ENCODE peak calls at places on chromosomes 5 and 9, in seven cellular contexts. One of them, this sample, is unnamed.

GRCh38 chr9:130746434-130747212 is 53.0 kb downstream of the EXOSC2 start:
- DNase-seq in A549: no peak
- DNase-seq in fibroblast of the aortic adventitia: no peak
- DNase-seq in transverse colon: no peak
- DNase-seq in OCI-LY7: no peak
- DNase-seq in small intestine: no peak
- DNase-seq in right lobe of liver: no peak
- DNase-seq in this sample: no peak

GRCh38 chr5:29367176-29367833 is 1826.2 kb upstream of the CDH6 start:
- DNase-seq in A549: peak
- DNase-seq in fibroblast of the aortic adventitia: no peak
- DNase-seq in transverse colon: no peak
- DNase-seq in OCI-LY7: no peak
- DNase-seq in small intestine: no peak
- DNase-seq in right lobe of liver: no peak
- DNase-seq in this sample: no peak

GRCh38 chr9:115000217-115000639 is 69.8 kb upstream of the TNFSF8 start:
- DNase-seq in A549: no peak
- DNase-seq in fibroblast of the aortic adventitia: no peak
- DNase-seq in transverse colon: no peak
- DNase-seq in OCI-LY7: no peak
- DNase-seq in small intestine: no peak
- DNase-seq in right lobe of liver: no peak
- DNase-seq in this sample: no peak

GRCh38 chr5:77921369-77921768 is 145.2 kb upstream of the TBCA start:
- DNase-seq in A549: no peak
- DNase-seq in fibroblast of the aortic adventitia: no peak
- DNase-seq in transverse colon: no peak
- DNase-seq in OCI-LY7: no peak
- DNase-seq in small intestine: no peak
- DNase-seq in right lobe of liver: no peak
- DNase-seq in this sample: no peak

GRCh38 chr9:133334161-133334560 is 1.8 kb downstream of the SURF6 start:
- DNase-seq in A549: no peak
- DNase-seq in fibroblast of the aortic adventitia: no peak
- DNase-seq in transverse colon: peak
- DNase-seq in OCI-LY7: peak
- DNase-seq in small intestine: peak
- DNase-seq in right lobe of liver: no peak
- DNase-seq in this sample: no peak

GRCh38 chr5:11903614-11904269 is 504 bp downstream of the CTNND2 start:
- DNase-seq in A549: peak
- DNase-seq in fibroblast of the aortic adventitia: no peak
- DNase-seq in transverse colon: no peak
- DNase-seq in OCI-LY7: no peak
- DNase-seq in small intestine: no peak
- DNase-seq in right lobe of liver: no peak
- DNase-seq in this sample: no peak

GRCh38 chr9:108271646-108272349 is 584.0 kb downstream of the ACTL7B start:
- DNase-seq in A549: peak
- DNase-seq in fibroblast of the aortic adventitia: peak
- DNase-seq in transverse colon: peak
- DNase-seq in OCI-LY7: no peak
- DNase-seq in small intestine: peak
- DNase-seq in right lobe of liver: no peak
- DNase-seq in this sample: peak

GRCh38 chr9:92328225-92328624 is 2.5 kb downstream of the CENPP start:
- DNase-seq in A549: peak
- DNase-seq in fibroblast of the aortic adventitia: peak
- DNase-seq in transverse colon: no peak
- DNase-seq in OCI-LY7: peak
- DNase-seq in small intestine: peak
- DNase-seq in right lobe of liver: no peak
- DNase-seq in this sample: peak

DNA sequence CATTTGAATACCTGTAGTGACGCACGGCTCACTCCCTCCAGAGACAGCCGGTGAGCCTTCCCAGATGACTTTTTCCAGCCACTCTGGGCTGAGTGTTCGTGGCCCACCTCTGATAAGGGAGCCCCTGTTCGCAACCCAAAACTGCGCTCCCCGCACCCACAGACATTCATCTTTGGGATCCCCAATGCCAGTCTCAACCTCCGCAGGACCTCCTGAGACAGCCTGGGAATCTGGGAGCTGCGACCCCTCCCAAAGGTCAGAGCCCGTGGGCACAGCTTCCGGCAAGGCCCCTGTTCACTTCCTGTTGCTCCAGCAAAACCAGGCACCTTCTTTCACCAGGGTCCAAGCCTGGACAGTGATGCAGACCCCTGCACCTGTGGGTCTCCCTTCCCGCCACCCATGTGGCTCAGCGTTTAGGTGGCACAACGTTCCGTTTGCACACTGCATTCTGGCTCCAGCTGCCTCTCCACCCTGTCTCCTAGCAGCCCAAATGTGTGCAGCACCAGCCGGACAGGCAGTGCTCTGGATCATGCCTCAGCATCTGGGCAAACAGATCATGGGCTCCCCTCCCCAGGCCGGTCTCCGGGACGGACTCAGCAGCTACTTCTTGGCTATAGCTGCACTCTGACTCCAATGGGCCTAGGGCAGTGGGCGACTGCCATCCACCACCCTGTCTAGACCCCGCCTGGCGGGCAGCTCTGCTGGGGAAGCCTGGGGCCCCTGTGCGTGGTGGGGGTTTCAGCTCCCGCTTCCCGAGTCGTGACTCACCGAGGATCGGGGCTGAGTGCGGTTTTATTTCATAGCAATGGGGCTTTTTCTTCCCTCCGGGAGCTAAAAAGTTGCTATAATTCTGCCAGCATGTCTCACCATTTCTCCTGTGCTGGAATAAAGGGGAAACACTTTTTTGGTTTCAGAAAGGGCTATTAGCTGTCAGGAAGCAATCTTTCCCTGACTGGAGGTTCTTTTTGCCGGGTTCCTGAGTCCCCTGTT is 156.0 kb downstream of the OLFM1 start:
- DNase-seq in A549: no peak
- DNase-seq in fibroblast of the aortic adventitia: no peak
- DNase-seq in transverse colon: no peak
- DNase-seq in OCI-LY7: no peak
- DNase-seq in small intestine: no peak
- DNase-seq in right lobe of liver: no peak
- DNase-seq in this sample: no peak
- H3K4me3 ChIP-seq in A549: no peak
- H3K4me3 ChIP-seq in fibroblast of the aortic adventitia: no peak
- H3K4me3 ChIP-seq in transverse colon: no peak
- H3K4me3 ChIP-seq in OCI-LY7: no peak
- H3K4me3 ChIP-seq in small intestine: no peak
- H3K4me3 ChIP-seq in right lobe of liver: no peak
- H3K4me3 ChIP-seq in this sample: no peak

GRCh38 chr5:176620333-176620981 is 9.9 kb downstream of the SNCB start:
- DNase-seq in A549: peak
- DNase-seq in fibroblast of the aortic adventitia: no peak
- DNase-seq in transverse colon: no peak
- DNase-seq in OCI-LY7: no peak
- DNase-seq in small intestine: no peak
- DNase-seq in right lobe of liver: no peak
- DNase-seq in this sample: no peak

GRCh38 chr5:176624142-176624541 is 6.2 kb downstream of the SNCB start:
- DNase-seq in A549: no peak
- DNase-seq in fibroblast of the aortic adventitia: no peak
- DNase-seq in transverse colon: no peak
- DNase-seq in OCI-LY7: no peak
- DNase-seq in small intestine: no peak
- DNase-seq in right lobe of liver: no peak
- DNase-seq in this sample: no peak

GRCh38 chr5:176619203-176619568 is 9.2 kb upstream of the GPRIN1 start:
- DNase-seq in A549: peak
- DNase-seq in fibroblast of the aortic adventitia: peak
- DNase-seq in transverse colon: peak
- DNase-seq in OCI-LY7: peak
- DNase-seq in small intestine: peak
- DNase-seq in right lobe of liver: no peak
- DNase-seq in this sample: peak

GRCh38 chr5:176619569-176620332 is 9.8 kb upstream of the GPRIN1 start:
- DNase-seq in A549: no peak
- DNase-seq in fibroblast of the aortic adventitia: no peak
- DNase-seq in transverse colon: no peak
- DNase-seq in OCI-LY7: no peak
- DNase-seq in small intestine: no peak
- DNase-seq in right lobe of liver: no peak
- DNase-seq in this sample: no peak

DNA sequence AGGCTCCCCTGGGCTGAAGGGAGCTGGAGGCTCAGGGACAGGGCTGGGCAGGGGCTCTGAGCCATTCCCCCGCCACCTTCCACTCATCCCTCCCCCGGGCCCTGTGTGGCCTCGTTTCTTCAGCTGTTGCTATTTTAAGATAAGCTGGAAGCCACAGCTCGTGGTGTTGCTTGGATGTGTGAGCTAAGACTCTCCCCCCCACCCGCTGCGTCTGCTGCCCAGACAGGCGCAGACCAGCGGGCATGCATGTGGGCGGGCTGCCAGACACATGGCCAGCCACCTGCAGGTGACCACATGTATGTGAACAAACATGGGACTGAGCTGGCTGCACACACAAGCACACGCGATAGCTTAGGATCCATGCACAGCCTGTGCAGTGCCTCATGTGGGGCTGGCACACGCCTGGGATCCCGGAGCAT is 8.7 kb downstream of the SNCB start:
- DNase-seq in A549: no peak
- DNase-seq in fibroblast of the aortic adventitia: peak
- DNase-seq in transverse colon: no peak
- DNase-seq in OCI-LY7: no peak
- DNase-seq in small intestine: no peak
- DNase-seq in right lobe of liver: no peak
- DNase-seq in this sample: no peak
- H3K4me3 ChIP-seq in A549: no peak
- H3K4me3 ChIP-seq in fibroblast of the aortic adventitia: no peak
- H3K4me3 ChIP-seq in transverse colon: no peak
- H3K4me3 ChIP-seq in OCI-LY7: no peak
- H3K4me3 ChIP-seq in small intestine: no peak
- H3K4me3 ChIP-seq in right lobe of liver: no peak
- H3K4me3 ChIP-seq in this sample: no peak

GRCh38 chr5:39161578-39161977 is 57.8 kb downstream of the FYB1 start:
- DNase-seq in A549: no peak
- DNase-seq in fibroblast of the aortic adventitia: no peak
- DNase-seq in transverse colon: no peak
- DNase-seq in OCI-LY7: no peak
- DNase-seq in small intestine: no peak
- DNase-seq in right lobe of liver: no peak
- DNase-seq in this sample: no peak

GRCh38 chr5:39164529-39165402 is 54.6 kb downstream of the FYB1 start:
- DNase-seq in A549: no peak
- DNase-seq in fibroblast of the aortic adventitia: peak
- DNase-seq in transverse colon: no peak
- DNase-seq in OCI-LY7: no peak
- DNase-seq in small intestine: no peak
- DNase-seq in right lobe of liver: no peak
- DNase-seq in this sample: no peak

GRCh38 chr5:39160576-39161213 is 58.7 kb downstream of the FYB1 start:
- DNase-seq in A549: no peak
- DNase-seq in fibroblast of the aortic adventitia: no peak
- DNase-seq in transverse colon: no peak
- DNase-seq in OCI-LY7: no peak
- DNase-seq in small intestine: no peak
- DNase-seq in right lobe of liver: no peak
- DNase-seq in this sample: no peak

GRCh38 chr5:39167141-39167972 is 52.0 kb downstream of the FYB1 start:
- DNase-seq in A549: peak
- DNase-seq in fibroblast of the aortic adventitia: peak
- DNase-seq in transverse colon: no peak
- DNase-seq in OCI-LY7: no peak
- DNase-seq in small intestine: no peak
- DNase-seq in right lobe of liver: no peak
- DNase-seq in this sample: no peak

DNA sequence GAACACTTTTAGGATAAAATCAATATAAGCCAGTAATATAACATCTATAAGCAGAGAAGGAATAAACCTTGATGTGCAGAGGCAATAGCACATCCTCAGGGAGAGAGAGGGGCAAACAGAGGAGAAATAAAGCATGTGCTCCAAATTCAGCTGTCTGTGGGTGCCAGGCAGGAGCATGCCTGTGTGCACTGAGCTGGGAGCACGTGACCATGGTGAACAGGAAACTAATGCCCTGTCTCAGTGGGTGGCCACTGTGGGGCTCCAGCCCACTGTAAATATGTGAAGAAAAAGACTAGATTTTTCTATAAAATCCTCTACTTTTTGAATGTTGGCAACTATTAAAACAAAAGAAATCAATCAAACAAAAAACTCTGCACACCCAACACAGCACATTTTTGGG is 55.3 kb downstream of the FYB1 start:
- DNase-seq in A549: no peak
- DNase-seq in fibroblast of the aortic adventitia: no peak
- DNase-seq in transverse colon: no peak
- DNase-seq in OCI-LY7: no peak
- DNase-seq in small intestine: no peak
- DNase-seq in right lobe of liver: no peak
- DNase-seq in this sample: no peak
- H3K4me3 ChIP-seq in A549: no peak
- H3K4me3 ChIP-seq in fibroblast of the aortic adventitia: no peak
- H3K4me3 ChIP-seq in transverse colon: no peak
- H3K4me3 ChIP-seq in OCI-LY7: no peak
- H3K4me3 ChIP-seq in small intestine: no peak
- H3K4me3 ChIP-seq in right lobe of liver: no peak
- H3K4me3 ChIP-seq in this sample: no peak

GRCh38 chr5:5144441-5144840 is 4.3 kb downstream of the ADAMTS16 start:
- DNase-seq in A549: no peak
- DNase-seq in fibroblast of the aortic adventitia: no peak
- DNase-seq in transverse colon: no peak
- DNase-seq in OCI-LY7: no peak
- DNase-seq in small intestine: no peak
- DNase-seq in right lobe of liver: no peak
- DNase-seq in this sample: no peak

GRCh38 chr5:5149154-5149553 is 9.0 kb downstream of the ADAMTS16 start:
- DNase-seq in A549: no peak
- DNase-seq in fibroblast of the aortic adventitia: no peak
- DNase-seq in transverse colon: no peak
- DNase-seq in OCI-LY7: no peak
- DNase-seq in small intestine: no peak
- DNase-seq in right lobe of liver: no peak
- DNase-seq in this sample: no peak

GRCh38 chr5:5146530-5147160 is 6.5 kb downstream of the ADAMTS16 start:
- DNase-seq in A549: no peak
- DNase-seq in fibroblast of the aortic adventitia: peak
- DNase-seq in transverse colon: no peak
- DNase-seq in OCI-LY7: no peak
- DNase-seq in small intestine: no peak
- DNase-seq in right lobe of liver: no peak
- DNase-seq in this sample: no peak

GRCh38 chr5:5141625-5142527 is 1.7 kb downstream of the ADAMTS16 start:
- DNase-seq in A549: peak
- DNase-seq in fibroblast of the aortic adventitia: peak
- DNase-seq in transverse colon: peak
- DNase-seq in OCI-LY7: peak
- DNase-seq in small intestine: peak
- DNase-seq in right lobe of liver: no peak
- DNase-seq in this sample: peak

DNA sequence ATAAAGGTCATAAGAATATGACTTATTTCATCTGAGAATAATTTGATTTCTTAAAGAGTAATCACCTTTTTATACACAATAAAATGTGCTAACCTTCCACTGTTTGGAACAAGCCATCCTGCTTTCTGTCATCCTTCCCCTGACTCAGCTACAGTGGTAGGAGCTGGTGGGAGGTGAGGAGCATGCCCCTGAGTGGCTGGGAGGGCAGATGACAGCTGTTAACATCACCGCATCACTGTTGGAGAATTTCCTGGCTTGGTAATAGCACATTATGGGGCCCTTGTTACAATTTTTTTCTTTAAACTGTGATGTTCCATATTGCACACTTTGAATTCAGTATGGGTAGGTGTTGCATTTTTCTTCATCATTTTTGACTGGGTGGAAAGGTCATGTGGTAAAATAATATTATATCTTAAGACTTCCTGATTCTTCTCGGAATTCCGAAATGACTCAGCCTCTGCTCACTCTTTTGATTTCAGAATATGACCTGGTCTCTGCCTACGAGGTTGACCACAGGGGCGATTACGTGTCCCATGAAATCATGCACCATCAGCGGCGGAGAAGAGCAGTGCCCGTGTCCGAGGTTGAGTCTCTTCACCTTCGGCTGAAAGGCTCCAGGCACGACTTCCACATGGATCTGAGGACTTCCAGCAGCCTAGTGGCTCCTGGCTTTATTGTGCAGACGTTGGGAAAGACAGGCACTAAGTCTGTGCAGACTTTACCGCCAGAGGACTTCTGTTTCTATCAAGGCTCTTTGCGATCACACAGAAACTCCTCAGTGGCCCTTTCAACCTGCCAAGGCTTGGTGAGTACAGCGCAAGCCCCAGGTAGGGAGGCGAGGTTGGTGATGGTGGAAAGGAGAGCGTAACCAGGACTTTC is 5.8 kb downstream of the ADAMTS16 start:
- DNase-seq in A549: peak
- DNase-seq in fibroblast of the aortic adventitia: peak
- DNase-seq in transverse colon: no peak
- DNase-seq in OCI-LY7: no peak
- DNase-seq in small intestine: no peak
- DNase-seq in right lobe of liver: no peak
- DNase-seq in this sample: peak
- H3K4me3 ChIP-seq in A549: peak
- H3K4me3 ChIP-seq in fibroblast of the aortic adventitia: peak
- H3K4me3 ChIP-seq in transverse colon: no peak
- H3K4me3 ChIP-seq in OCI-LY7: no peak
- H3K4me3 ChIP-seq in small intestine: no peak
- H3K4me3 ChIP-seq in right lobe of liver: no peak
- H3K4me3 ChIP-seq in this sample: no peak

This sample was measured in skeletal muscle cell.